ENCODE peak calls at places on chromosomes 6 and 20, in nine cellular contexts. One of them, this sample, is unnamed.

GRCh38 chr6:105431226-105431625 is 28.3 kb upstream of the PREP start:
- DNase-seq in spleen: no peak
- DNase-seq in CD8-positive, alpha-beta T cell: no peak
- DNase-seq in breast epithelium: no peak
- DNase-seq in A549: peak; percentile 61
- DNase-seq in mammary epithelial cell: peak; percentile 46
- DNase-seq in K562: no peak
- DNase-seq in PC-9: peak; percentile 58
- DNase-seq in tibial nerve: no peak
- DNase-seq in this sample: peak; percentile 67

GRCh38 chr6:22828179-22829062 is 259.1 kb downstream of the HDGFL1 start:
- DNase-seq in PC-9: peak; percentile 97
- DNase-seq in tibial nerve: no peak
- DNase-seq in K562: peak; percentile 12
- DNase-seq in spleen: no peak
- DNase-seq in A549: peak; percentile 89
- DNase-seq in mammary epithelial cell: peak; percentile 97
- DNase-seq in breast epithelium: peak; percentile 61
- DNase-seq in CD8-positive, alpha-beta T cell: no peak
- DNase-seq in this sample: peak; percentile 97

GRCh38 chr6:25442898-25443297 is 163.7 kb downstream of the CARMIL1 start:
- DNase-seq in breast epithelium: no peak
- DNase-seq in PC-9: no peak
- DNase-seq in CD8-positive, alpha-beta T cell: no peak
- DNase-seq in tibial nerve: no peak
- DNase-seq in mammary epithelial cell: no peak
- DNase-seq in K562: no peak
- DNase-seq in A549: no peak
- DNase-seq in spleen: no peak
- DNase-seq in this sample: no peak

GRCh38 chr20:50467618-50468373 is 42.4 kb upstream of the PTPN1 start:
- DNase-seq in CD8-positive, alpha-beta T cell: no peak
- DNase-seq in tibial nerve: no peak
- DNase-seq in mammary epithelial cell: peak; percentile 28
- DNase-seq in spleen: no peak
- DNase-seq in PC-9: no peak
- DNase-seq in breast epithelium: no peak
- DNase-seq in K562: peak; percentile 77
- DNase-seq in A549: peak; percentile 75
- DNase-seq in this sample: peak; percentile 51

GRCh38 chr6:7846971-7847818 is 63.4 kb downstream of the TXNDC5 start:
- DNase-seq in CD8-positive, alpha-beta T cell: no peak
- DNase-seq in spleen: no peak
- DNase-seq in K562: no peak
- DNase-seq in breast epithelium: no peak
- DNase-seq in PC-9: no peak
- DNase-seq in mammary epithelial cell: peak; percentile 2
- DNase-seq in A549: no peak
- DNase-seq in tibial nerve: no peak
- DNase-seq in this sample: peak; percentile 67

GRCh38 chr6:27582928-27583725 is 110.2 kb upstream of the ZNF184 start:
- DNase-seq in K562: peak; percentile 56
- DNase-seq in PC-9: peak; percentile 52
- DNase-seq in A549: peak; percentile 73
- DNase-seq in breast epithelium: no peak
- DNase-seq in tibial nerve: no peak
- DNase-seq in spleen: no peak
- DNase-seq in CD8-positive, alpha-beta T cell: no peak
- DNase-seq in mammary epithelial cell: peak; percentile 66
- DNase-seq in this sample: peak; percentile 66

GRCh38 chr6:136410201-136411027 is 120.8 kb upstream of the BCLAF1 start:
- DNase-seq in spleen: no peak
- DNase-seq in A549: no peak
- DNase-seq in tibial nerve: no peak
- DNase-seq in breast epithelium: no peak
- DNase-seq in mammary epithelial cell: no peak
- DNase-seq in K562: no peak
- DNase-seq in CD8-positive, alpha-beta T cell: no peak
- DNase-seq in PC-9: no peak
- DNase-seq in this sample: peak; percentile 63

GRCh38 chr6:151962246-151962846 is 154.9 kb downstream of the ESR1 start:
- DNase-seq in PC-9: no peak
- DNase-seq in mammary epithelial cell: peak; percentile 52
- DNase-seq in breast epithelium: no peak
- DNase-seq in A549: no peak
- DNase-seq in K562: no peak
- DNase-seq in tibial nerve: no peak
- DNase-seq in spleen: no peak
- DNase-seq in CD8-positive, alpha-beta T cell: no peak
- DNase-seq in this sample: peak; percentile 76

GRCh38 chr20:17570347-17571152 is 675 bp downstream of the DSTN start:
- DNase-seq in breast epithelium: peak; percentile 46
- DNase-seq in A549: peak; percentile 77
- DNase-seq in tibial nerve: peak; percentile 23
- DNase-seq in CD8-positive, alpha-beta T cell: no peak
- DNase-seq in mammary epithelial cell: peak; percentile 51
- DNase-seq in spleen: no peak
- DNase-seq in PC-9: peak; percentile 49
- DNase-seq in K562: peak; percentile 15
- DNase-seq in this sample: peak; percentile 46

GRCh38 chr6:93799226-93799625 is 379.9 kb upstream of the EPHA7 start:
- DNase-seq in CD8-positive, alpha-beta T cell: no peak
- DNase-seq in PC-9: no peak
- DNase-seq in tibial nerve: no peak
- DNase-seq in breast epithelium: no peak
- DNase-seq in spleen: no peak
- DNase-seq in K562: no peak
- DNase-seq in mammary epithelial cell: no peak
- DNase-seq in A549: no peak
- DNase-seq in this sample: no peak

GRCh38 chr6:83252717-83253116 is 59.6 kb downstream of the RWDD2A start:
- DNase-seq in tibial nerve: no peak
- DNase-seq in mammary epithelial cell: peak; percentile 20
- DNase-seq in A549: no peak
- DNase-seq in spleen: no peak
- DNase-seq in PC-9: no peak
- DNase-seq in K562: no peak
- DNase-seq in CD8-positive, alpha-beta T cell: no peak
- DNase-seq in breast epithelium: no peak
- DNase-seq in this sample: peak; percentile 55

GRCh38 chr20:51803157-51803854 is 985 bp upstream of the SALL4 start:
- DNase-seq in CD8-positive, alpha-beta T cell: no peak
- DNase-seq in A549: peak; percentile 23
- DNase-seq in PC-9: peak; percentile 99
- DNase-seq in K562: no peak
- DNase-seq in tibial nerve: no peak
- DNase-seq in spleen: no peak
- DNase-seq in mammary epithelial cell: peak; percentile 44
- DNase-seq in breast epithelium: no peak
- DNase-seq in this sample: no peak

GRCh38 chr6:145729887-145730286 is 5.4 kb downstream of the EPM2A start:
- DNase-seq in breast epithelium: no peak
- DNase-seq in A549: no peak
- DNase-seq in spleen: no peak
- DNase-seq in CD8-positive, alpha-beta T cell: no peak
- DNase-seq in PC-9: no peak
- DNase-seq in K562: no peak
- DNase-seq in mammary epithelial cell: no peak
- DNase-seq in tibial nerve: no peak
- DNase-seq in this sample: no peak

GRCh38 chr6:128929869-128930268 is 46.9 kb downstream of the LAMA2 start:
- DNase-seq in mammary epithelial cell: no peak
- DNase-seq in A549: no peak
- DNase-seq in PC-9: no peak
- DNase-seq in tibial nerve: no peak
- DNase-seq in breast epithelium: no peak
- DNase-seq in K562: no peak
- DNase-seq in CD8-positive, alpha-beta T cell: no peak
- DNase-seq in spleen: peak; percentile 62
- DNase-seq in this sample: no peak

GRCh38 chr20:55667955-55668354 is 337.4 kb downstream of the CBLN4 start:
- DNase-seq in PC-9: no peak
- DNase-seq in spleen: no peak
- DNase-seq in mammary epithelial cell: no peak
- DNase-seq in A549: no peak
- DNase-seq in CD8-positive, alpha-beta T cell: no peak
- DNase-seq in breast epithelium: no peak
- DNase-seq in tibial nerve: no peak
- DNase-seq in K562: no peak
- DNase-seq in this sample: no peak

GRCh38 chr6:118319890-118320289 is 228.2 kb upstream of the PLN start:
- DNase-seq in K562: no peak
- DNase-seq in breast epithelium: no peak
- DNase-seq in tibial nerve: no peak
- DNase-seq in mammary epithelial cell: no peak
- DNase-seq in PC-9: no peak
- DNase-seq in CD8-positive, alpha-beta T cell: no peak
- DNase-seq in spleen: no peak
- DNase-seq in A549: no peak
- DNase-seq in this sample: no peak

DNA sequence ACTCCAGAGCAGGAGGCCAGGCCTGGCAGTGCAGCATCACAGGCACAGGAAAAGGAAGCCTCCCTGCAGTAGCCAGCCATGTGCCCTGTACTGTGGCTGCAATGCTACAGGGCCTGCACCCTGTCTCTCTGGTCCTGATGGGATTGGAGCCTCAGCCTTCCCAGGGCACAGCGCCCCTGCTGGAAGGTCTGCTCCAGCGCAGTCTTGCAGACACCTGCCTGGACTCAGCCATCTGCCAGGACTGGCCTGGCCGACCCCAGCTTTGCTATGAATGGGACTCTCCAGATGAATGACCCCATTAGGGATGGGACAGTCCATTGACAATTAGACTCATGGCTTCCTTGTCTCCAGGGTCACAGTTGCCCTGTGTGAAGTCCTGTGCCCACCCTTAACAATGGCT is 251.6 kb downstream of the ERMARD start:
- DNase-seq in spleen: no peak
- DNase-seq in K562: peak; percentile 39
- DNase-seq in PC-9: no peak
- DNase-seq in tibial nerve: no peak
- DNase-seq in A549: no peak
- DNase-seq in breast epithelium: no peak
- DNase-seq in mammary epithelial cell: no peak
- DNase-seq in CD8-positive, alpha-beta T cell: no peak
- DNase-seq in this sample: no peak
- TF ChIP-seq CTCF in spleen: no peak
- TF ChIP-seq CTCF in K562: peak; percentile 35
- TF ChIP-seq CTCF in PC-9: peak; percentile 39
- TF ChIP-seq CTCF in tibial nerve: no peak
- TF ChIP-seq CTCF in A549: no peak
- TF ChIP-seq CTCF in breast epithelium: no peak
- TF ChIP-seq CTCF in mammary epithelial cell: peak; percentile 4
- TF ChIP-seq CTCF in CD8-positive, alpha-beta T cell: no peak
- TF ChIP-seq CTCF in this sample: no peak

GRCh38 chr6:36131517-36132220 is 1.4 kb downstream of the MAPK13 start:
- DNase-seq in CD8-positive, alpha-beta T cell: peak; percentile 57
- DNase-seq in tibial nerve: no peak
- DNase-seq in A549: no peak
- DNase-seq in breast epithelium: no peak
- DNase-seq in spleen: peak; percentile 86
- DNase-seq in mammary epithelial cell: no peak
- DNase-seq in K562: peak; percentile 47
- DNase-seq in PC-9: peak; percentile 57
- DNase-seq in this sample: peak; percentile 36
- H3K4me3 ChIP-seq in CD8-positive, alpha-beta T cell: peak overlapping the region; percentile 89
- H3K4me3 ChIP-seq in tibial nerve: peak overlapping the region; percentile 60
- H3K4me3 ChIP-seq in A549: no peak overlapping the region
- H3K4me3 ChIP-seq in breast epithelium: peak overlapping the region; percentile 37
- H3K4me3 ChIP-seq in spleen: peak overlapping the region; percentile 29
- H3K4me3 ChIP-seq in mammary epithelial cell: no peak overlapping the region
- H3K4me3 ChIP-seq in K562: no peak overlapping the region
- H3K4me3 ChIP-seq in PC-9: peak overlapping the region; percentile 73
- H3K4me3 ChIP-seq in this sample: no peak overlapping the region

DNA sequence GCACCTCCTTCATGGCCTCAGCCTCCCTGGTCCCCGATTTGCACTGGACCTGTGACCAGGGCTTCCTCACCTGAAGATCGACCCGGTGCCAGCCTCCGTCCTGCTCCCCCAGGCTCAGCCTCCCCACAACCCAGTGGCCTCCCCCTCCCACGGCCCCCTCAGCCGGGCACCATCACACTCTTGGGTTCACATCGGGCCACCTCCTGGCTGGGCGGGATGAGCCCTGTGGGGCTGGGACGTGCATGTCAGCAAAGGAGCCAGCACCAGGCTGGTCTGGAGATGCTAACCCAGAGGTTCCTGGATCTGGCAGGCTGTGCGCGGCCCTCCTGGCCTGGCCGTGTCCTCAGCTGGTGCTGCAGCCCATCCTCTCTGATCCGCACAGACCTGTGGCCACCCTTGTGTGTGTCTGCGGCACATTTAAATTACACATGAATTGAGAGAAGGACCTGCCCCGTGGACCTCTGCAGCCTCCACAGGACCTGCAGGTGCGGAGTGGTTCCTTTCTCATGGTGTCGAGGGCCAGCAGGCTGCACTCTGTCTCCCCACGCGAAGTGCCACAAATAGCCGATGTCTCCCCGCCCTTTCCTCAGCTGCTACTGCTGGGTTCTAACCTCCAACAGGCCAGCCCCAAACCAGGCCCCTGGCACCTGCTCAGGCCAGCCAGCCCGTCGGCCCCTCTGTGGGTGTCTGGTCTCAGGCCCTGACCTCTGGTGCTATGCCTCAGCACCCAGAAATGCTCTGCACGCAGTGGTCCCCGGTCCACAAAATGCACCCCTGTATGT is 237.5 kb downstream of the ERMARD start:
- DNase-seq in CD8-positive, alpha-beta T cell: no peak
- DNase-seq in A549: no peak
- DNase-seq in K562: no peak
- DNase-seq in mammary epithelial cell: no peak
- DNase-seq in breast epithelium: no peak
- DNase-seq in spleen: peak; percentile 75
- DNase-seq in tibial nerve: no peak
- DNase-seq in PC-9: no peak
- DNase-seq in this sample: no peak
- TF ChIP-seq CTCF in CD8-positive, alpha-beta T cell: no peak
- TF ChIP-seq CTCF in A549: no peak
- TF ChIP-seq CTCF in K562: no peak
- TF ChIP-seq CTCF in mammary epithelial cell: no peak
- TF ChIP-seq CTCF in breast epithelium: no peak
- TF ChIP-seq CTCF in spleen: no peak
- TF ChIP-seq CTCF in tibial nerve: no peak
- TF ChIP-seq CTCF in PC-9: no peak
- TF ChIP-seq CTCF in this sample: no peak

DNA sequence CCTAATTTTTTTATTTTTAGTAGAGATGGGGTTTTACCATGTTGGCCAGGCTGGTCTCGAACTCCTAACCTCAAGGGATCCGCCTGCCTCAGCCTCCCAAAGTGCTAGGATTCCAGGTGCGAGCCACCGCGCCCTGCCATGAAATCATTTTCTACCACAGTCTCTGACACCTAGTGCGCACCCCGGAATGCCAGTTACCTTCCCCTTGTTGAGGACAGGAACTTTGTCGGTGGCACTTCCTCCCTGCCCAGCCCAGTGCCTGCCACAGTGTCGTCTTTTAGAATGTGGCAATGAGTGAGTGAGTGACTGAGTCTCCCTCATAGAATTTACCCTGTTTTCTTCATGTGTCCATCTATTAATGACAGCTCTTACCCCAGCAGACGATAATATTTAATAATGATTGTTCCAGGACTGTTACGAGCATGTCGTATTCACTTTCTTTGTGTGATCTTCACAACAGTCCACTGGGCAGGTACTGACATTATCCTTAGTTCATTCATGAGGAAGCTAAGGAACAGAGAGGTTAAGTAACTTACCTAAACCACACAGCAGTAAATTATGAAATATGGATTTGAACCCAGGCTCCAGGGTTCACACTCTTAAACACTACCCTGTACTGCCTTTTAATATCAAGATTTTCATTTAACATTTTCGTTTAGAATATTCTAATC is 1.8 kb downstream of the OSBPL2 start:
- DNase-seq in breast epithelium: no peak
- DNase-seq in A549: no peak
- DNase-seq in spleen: peak; percentile 86
- DNase-seq in tibial nerve: no peak
- DNase-seq in K562: no peak
- DNase-seq in mammary epithelial cell: no peak
- DNase-seq in CD8-positive, alpha-beta T cell: no peak
- DNase-seq in PC-9: no peak
- DNase-seq in this sample: no peak
- H3K4me3 ChIP-seq in breast epithelium: no peak overlapping the region
- H3K4me3 ChIP-seq in A549: no peak overlapping the region
- H3K4me3 ChIP-seq in spleen: no peak overlapping the region
- H3K4me3 ChIP-seq in tibial nerve: no peak overlapping the region
- H3K4me3 ChIP-seq in K562: no peak overlapping the region
- H3K4me3 ChIP-seq in mammary epithelial cell: no peak overlapping the region
- H3K4me3 ChIP-seq in CD8-positive, alpha-beta T cell: no peak overlapping the region
- H3K4me3 ChIP-seq in PC-9: peak overlapping the region; percentile 90
- H3K4me3 ChIP-seq in this sample: no peak overlapping the region

This sample was measured in AG10803.